ENCODE peak calls at places on chromosomes 11 and 22, in five cellular contexts. N is sigmoid colon; I is GM06990; E is bronchial epithelial cell; S is naive thymus-derived CD4-positive, alpha-beta T cell. U is an unnamed sample. For H3K27me3, the result is how much of the 10 kb centered on the place peaks cover.

GRCh38 chr22:38843716-38844660 is at the start of gene NPTXR:
- DNase-seq in S (peak), I (no peak), E (no peak), N (no peak), U (peak)

GRCh38 chr11:20003357-20003756 is 156.9 kb downstream of the DBX1 start:
- DNase-seq in I (no peak), N (no peak), E (peak), S (no peak), U (no peak)

GRCh38 chr22:20002098-20002497 is 14.5 kb downstream of the ARVCF start:
- DNase-seq in E (no peak), N (no peak), I (no peak), S (no peak), U (no peak)

GRCh38 chr11:7551571-7551970 is 37.8 kb downstream of the PPFIBP2 start:
- DNase-seq in I (no peak), N (no peak), S (no peak), E (peak), U (no peak)

GRCh38 chr11:76783901-76784813 is 1.0 kb downstream of the TSKU start:
- DNase-seq in E (peak), N (peak), I (no peak), S (no peak), U (peak)

GRCh38 chr11:12281571-12282478 is 95.5 kb upstream of the PARVA start:
- DNase-seq in E (peak), S (peak), I (no peak), N (peak), U (peak)

GRCh38 chr22:24542641-24543040 is 12.3 kb downstream of the GUCD1 start:
- DNase-seq in N (no peak), E (no peak), I (no peak), S (no peak), U (no peak)

GRCh38 chr22:47299211-47299878 is 536.9 kb downstream of the TBC1D22A start:
- DNase-seq in E (no peak), I (no peak), S (no peak), N (no peak), U (no peak)

GRCh38 chr22:40247976-40248375 is 70.3 kb downstream of the TNRC6B start:
- DNase-seq in I (no peak), S (peak), N (no peak), E (no peak), U (no peak)

GRCh38 chr11:46012185-46012584 is 89.7 kb downstream of the LARGE2 start:
- DNase-seq in S (no peak), E (no peak), I (no peak), N (no peak), U (no peak)

GRCh38 chr11:128763224-128763623 is 69.4 kb downstream of the FLI1 start:
- DNase-seq in S (no peak), E (no peak), N (no peak), I (no peak), U (no peak)

GRCh38 chr11:61297741-61298140 is 2.6 kb upstream of the VWCE start:
- DNase-seq in E (peak), S (no peak), I (no peak), N (peak), U (peak)

GRCh38 chr11:133064152-133064877 is 468.0 kb downstream of the OPCML start:
- DNase-seq in I (no peak), N (peak), E (no peak), S (no peak), U (peak)

GRCh38 chr22:44918166-44918924 is 91.5 kb downstream of the PHF21B start:
- DNase-seq in I (no peak), E (no peak), N (peak), S (no peak), U (no peak)

GRCh38 chr11:87063982-87064381 is 26.2 kb downstream of the TMEM135 start:
- DNase-seq in S (no peak), E (peak), I (no peak), N (no peak), U (no peak)

GRCh38 chr11:127017482-127017881 is 16.9 kb upstream of the KIRREL3 start:
- DNase-seq in S (no peak), I (no peak), E (peak), N (no peak), U (peak)

GRCh38 chr22:37260396-37260795 is 16.3 kb upstream of the RAC2 start:
- DNase-seq in S (no peak), N (no peak), I (no peak), E (no peak), U (no peak)

GRCh38 chr11:31139479-31139878 is 230.1 kb downstream of the DCDC1 start:
- DNase-seq in E (no peak), I (no peak), S (no peak), N (no peak), U (no peak)

GRCh38 chr22:50072714-50073538 is 12.3 kb downstream of the MLC1 start:
- DNase-seq in S (no peak), N (no peak), I (no peak), E (no peak), U (no peak)
- H3K4me3 ChIP-seq in S (no peak), N (no peak), I (no peak), E (no peak), U (no peak)

GRCh38 chr11:44729065-44729464 is 2.3 kb downstream of the TSPAN18 start:
- DNase-seq in S (no peak), N (no peak), I (no peak), E (no peak), U (no peak)
- H3K27me3 ChIP-seq in S (under half), N (under half), I (under half), E (under half), U (under half)

GRCh38 chr11:72750086-72750485 is 2.1 kb downstream of the ARAP1 start:
- DNase-seq in N (no peak), E (no peak), I (no peak), S (no peak), U (no peak)
- H3K4me3 ChIP-seq in N (peak), E (no peak), I (no peak), S (no peak), U (no peak)

GRCh38 chr11:44654057-44654456 is 72.7 kb upstream of the TSPAN18 start:
- DNase-seq in N (no peak), E (no peak), I (no peak), S (no peak), U (no peak)

GRCh38 chr11:44658451-44658850 is 68.3 kb upstream of the TSPAN18 start:
- DNase-seq in N (no peak), S (peak), E (peak), I (no peak), U (no peak)

GRCh38 chr11:44652901-44653644 is 73.7 kb upstream of the TSPAN18 start:
- DNase-seq in I (no peak), S (no peak), E (no peak), N (peak), U (no peak)

GRCh38 chr11:44651535-44652130 is 75.1 kb upstream of the TSPAN18 start:
- DNase-seq in I (no peak), S (no peak), N (no peak), E (no peak), U (no peak)

DNA sequence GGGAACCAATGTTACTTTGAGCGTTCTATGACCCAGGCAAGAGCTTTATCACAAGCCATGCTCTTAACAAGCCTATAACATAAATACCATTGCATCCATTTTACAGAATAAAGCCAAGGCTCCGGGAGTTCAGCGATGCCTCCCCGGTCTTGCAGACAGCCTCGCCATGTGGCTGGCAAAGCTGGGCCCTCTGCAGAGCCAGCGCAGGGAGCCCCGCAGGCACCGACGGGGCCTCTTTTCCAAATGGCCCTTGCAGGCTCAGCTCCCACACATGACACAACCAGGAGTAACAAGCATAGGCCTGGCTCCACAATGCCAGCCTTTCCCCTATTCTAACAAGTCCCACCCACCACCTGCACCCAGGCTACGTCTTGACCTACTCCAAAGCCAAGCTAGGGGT is 72.2 kb upstream of the TSPAN18 start:
- DNase-seq in S (no peak), E (no peak), N (no peak), I (no peak), U (no peak)
- H3K27me3 ChIP-seq in S (under half), E (under half), N (under half), I (under half), U (under half)

GRCh38 chr11:103222801-103223200 is 113.6 kb downstream of the DYNC2H1 start:
- DNase-seq in S (no peak), I (no peak), N (no peak), E (no peak), U (no peak)

GRCh38 chr11:103215812-103216211 is 106.6 kb downstream of the DYNC2H1 start:
- DNase-seq in I (no peak), N (no peak), E (peak), S (no peak), U (no peak)

DNA sequence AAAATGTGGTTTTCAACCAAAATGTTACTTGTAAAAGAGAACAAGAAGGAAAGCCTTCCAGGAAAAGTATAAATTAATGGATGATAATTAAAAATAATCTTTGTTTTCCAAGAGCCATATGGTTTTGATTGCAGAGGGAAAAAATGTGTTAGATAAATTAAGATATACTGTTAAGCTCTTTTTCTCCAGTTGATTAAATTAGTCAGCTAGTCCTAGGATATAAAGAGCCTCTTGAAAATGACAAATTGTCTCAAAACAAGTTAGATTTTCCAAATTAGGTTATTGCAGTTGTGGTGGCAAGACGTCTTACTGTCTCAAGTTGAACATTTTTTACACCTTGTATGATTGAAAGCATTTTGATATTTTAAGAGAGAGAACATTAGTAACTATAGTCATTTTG is 110.9 kb downstream of the DYNC2H1 start:
- DNase-seq in I (no peak), S (no peak), N (no peak), E (no peak), U (no peak)
- H3K4me3 ChIP-seq in I (no peak), S (no peak), N (no peak), E (no peak), U (no peak)

DNA sequence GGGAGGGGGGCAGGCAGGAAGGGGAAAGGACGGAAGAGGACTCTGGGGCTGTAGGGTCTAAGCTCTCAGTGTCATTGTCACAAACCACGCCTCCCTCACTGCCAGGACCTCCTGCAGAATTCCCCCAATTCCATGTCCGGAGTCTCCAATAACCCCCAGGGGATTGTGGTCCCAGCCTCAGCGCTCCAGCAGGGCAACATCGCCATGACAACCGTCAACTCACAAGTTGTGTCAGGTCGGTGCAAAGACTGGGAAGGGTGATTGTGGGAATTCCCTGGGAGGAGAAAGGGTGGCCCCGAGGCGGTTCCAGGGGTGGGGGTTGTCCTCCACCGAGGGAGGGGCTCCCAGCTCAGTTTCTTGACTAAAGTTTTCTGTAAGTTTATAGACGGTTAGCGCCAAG is 86.0 kb downstream of the FEZ1 start:
- DNase-seq in N (no peak), I (no peak), S (no peak), E (peak), U (no peak)
- H3K27me3 ChIP-seq in N (under half), I (under half), S (under half), E (under half), U (under half)

GRCh38 chr22:46043816-46044717 is 67.1 kb upstream of the WNT7B start:
- DNase-seq in N (peak), E (no peak), S (no peak), I (no peak), U (peak)

GRCh38 chr22:46045459-46046298 is 68.7 kb upstream of the WNT7B start:
- DNase-seq in N (peak), E (no peak), I (no peak), S (no peak), U (no peak)

GRCh38 chr22:46046299-46046685 is 69.3 kb upstream of the WNT7B start:
- DNase-seq in E (no peak), N (peak), S (no peak), I (no peak), U (no peak)

GRCh38 chr22:46043339-46043738 is 66.4 kb upstream of the WNT7B start:
- DNase-seq in E (no peak), S (no peak), N (peak), I (no peak), U (no peak)

GRCh38 chr22:46044718-46045458 is 67.9 kb upstream of the WNT7B start:
- DNase-seq in E (no peak), N (peak), S (peak), I (no peak), U (peak)
- H3K4me3 ChIP-seq in E (peak), N (peak), S (peak), I (peak), U (peak)

DNA sequence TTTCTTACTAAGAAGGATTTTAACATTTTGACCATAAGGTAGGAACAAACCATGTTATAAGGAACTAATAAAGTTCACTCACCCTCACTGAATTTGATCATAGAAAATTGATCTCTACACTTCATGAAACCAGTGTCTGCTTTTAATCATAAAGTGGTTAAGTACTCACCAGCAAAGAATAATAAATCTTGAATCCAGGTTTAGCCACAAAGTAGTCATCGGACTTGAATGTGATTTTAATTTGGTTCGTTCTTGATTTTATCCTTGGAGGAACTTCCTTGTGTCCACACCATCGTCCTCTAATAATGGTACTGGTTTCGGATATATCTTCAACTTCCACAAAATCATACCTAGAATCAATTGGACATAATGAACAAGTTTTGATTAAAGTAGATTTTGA is 40.5 kb upstream of the DDI1 start:
- DNase-seq in I (no peak), E (no peak), N (no peak), S (no peak), U (no peak)
- H3K27me3 ChIP-seq in I (under half), E (under half), N (under half), S (under half), U (under half)

U was measured in MG63.